ENCODE peak calls at places on chromosomes 12 and 14, in eight cellular contexts. I is AG09309, T is NB4, E is MM.1S, A is epithelial cell of esophagus, U is foreskin fibroblast, M is fibroblast of lung, R is pancreas. D is an unnamed sample.

GRCh38 chr14:26577711-26578110 is 20.1 kb downstream of the NOVA1 start:
- DNase-seq in I (no peak), T (no peak), E (no peak), A (no peak), U (no peak), M (peak; percentile 9), R (no peak), D (no peak)

GRCh38 chr14:103597623-103598372 is 31.2 kb upstream of the KLC1 start:
- DNase-seq in I (peak; percentile 57), T (peak; percentile 38), E (no peak), A (peak; percentile 91), U (peak; percentile 92), M (peak; percentile 88), R (no peak), D (no peak)

GRCh38 chr14:22472935-22473854 is 115.8 kb downstream of the DAD1 start:
- DNase-seq in I (no peak), T (peak; percentile 90), E (peak; percentile 33), A (peak; percentile 65), U (peak; percentile 17), M (peak; percentile 67), R (no peak), D (no peak)

GRCh38 chr14:104874110-104874531 is 9.1 kb downstream of the CEP170B start:
- DNase-seq in I (no peak), T (no peak), E (no peak), A (no peak), U (no peak), M (no peak), R (no peak), D (no peak)

GRCh38 chr14:22836301-22837058 is at the start of gene MMP14:
- DNase-seq in I (no peak), T (peak; percentile 84), E (no peak), A (peak; percentile 74), U (peak; percentile 93), M (peak; percentile 94), R (peak; percentile 70), D (no peak)

GRCh38 chr12:131803995-131804521 is 24.1 kb upstream of the MMP17 start:
- DNase-seq in I (no peak), T (no peak), E (no peak), A (no peak), U (no peak), M (peak; percentile 36), R (no peak), D (peak; percentile 16)

GRCh38 chr14:105908481-105908911 is 382.1 kb downstream of the TMEM121 start:
- DNase-seq in I (no peak), T (peak; percentile 94), E (no peak), A (no peak), U (no peak), M (no peak), R (no peak), D (no peak)

GRCh38 chr14:105528197-105528858 is 1.9 kb downstream of the TMEM121 start:
- DNase-seq in I (peak; percentile 8), T (peak; percentile 73), E (peak; percentile 81), A (peak; percentile 70), U (peak; percentile 68), M (peak; percentile 64), R (peak; percentile 71), D (no peak)

GRCh38 chr14:92924247-92924646 is 1.3 kb downstream of the CHGA start:
- DNase-seq in I (no peak), T (no peak), E (peak; percentile 69), A (no peak), U (no peak), M (no peak), R (no peak), D (no peak)

GRCh38 chr12:63904653-63905052 is 60.2 kb downstream of the SRGAP1 start:
- DNase-seq in I (no peak), T (no peak), E (no peak), A (no peak), U (no peak), M (no peak), R (no peak), D (no peak)

GRCh38 chr12:78183854-78184253 is 353.2 kb downstream of the NAV3 start:
- DNase-seq in I (no peak), T (no peak), E (peak; percentile 17), A (no peak), U (no peak), M (no peak), R (no peak), D (no peak)

GRCh38 chr14:60867503-60868172 is 113.2 kb downstream of the TRMT5 start:
- DNase-seq in I (no peak), T (no peak), E (no peak), A (no peak), U (no peak), M (no peak), R (no peak), D (no peak)

GRCh38 chr12:27555316-27555715 is 31.3 kb downstream of the PPFIBP1 start:
- DNase-seq in I (no peak), T (no peak), E (no peak), A (no peak), U (no peak), M (peak; percentile 45), R (no peak), D (no peak)

GRCh38 chr12:86254399-86255107 is 1.6 kb downstream of the MGAT4C start:
- DNase-seq in I (no peak), T (no peak), E (no peak), A (peak; percentile 13), U (no peak), M (peak; percentile 23), R (no peak), D (no peak)

GRCh38 chr12:14769462-14769836 is 33.8 kb downstream of the WBP11 start:
- DNase-seq in I (no peak), T (no peak), E (peak; percentile 18), A (no peak), U (peak; percentile 6), M (peak; percentile 46), R (peak; percentile 62), D (no peak)

GRCh38 chr14:64539186-64539552 is 1.4 kb upstream of the HSPA2 start:
- DNase-seq in I (no peak), T (no peak), E (no peak), A (peak; percentile 34), U (peak; percentile 20), M (peak; percentile 17), R (no peak), D (no peak)

GRCh38 chr12:105461276-105461975 is 130.9 kb downstream of the C12orf75 start:
- DNase-seq in I (no peak), T (no peak), E (no peak), A (no peak), U (no peak), M (no peak), R (no peak), D (no peak)

GRCh38 chr12:61524851-61525250 is 735.4 kb upstream of the USP15 start:
- DNase-seq in I (no peak), T (no peak), E (no peak), A (no peak), U (no peak), M (no peak), R (no peak), D (no peak)

GRCh38 chr12:117152793-117153775 is 37.2 kb downstream of the FBXO21 start:
- DNase-seq in I (no peak), T (peak; percentile 42), E (no peak), A (no peak), U (no peak), M (no peak), R (no peak), D (no peak)

GRCh38 chr12:25052191-25053020 is 103.5 kb upstream of the BCAT1 start:
- DNase-seq in I (no peak), T (peak; percentile 100), E (peak; percentile 76), A (peak; percentile 11), U (no peak), M (no peak), R (peak; percentile 42), D (no peak)

GRCh38 chr14:23933706-23934105 is 19.9 kb upstream of the DHRS4 start:
- DNase-seq in I (no peak), T (no peak), E (no peak), A (no peak), U (no peak), M (no peak), R (no peak), D (no peak)

GRCh38 chr14:75208843-75209242 is 32.4 kb upstream of the TMED10 start:
- DNase-seq in I (no peak), T (no peak), E (no peak), A (no peak), U (no peak), M (no peak), R (no peak), D (no peak)

GRCh38 chr14:58332514-58332913 is 34.2 kb downstream of the ARID4A start:
- DNase-seq in I (no peak), T (no peak), E (no peak), A (no peak), U (no peak), M (no peak), R (no peak), D (no peak)

GRCh38 chr14:96409701-96410100 is 17.8 kb downstream of the AK7 start:
- DNase-seq in I (no peak), T (no peak), E (no peak), A (peak; percentile 9), U (no peak), M (no peak), R (no peak), D (no peak)

GRCh38 chr14:24307575-24308341 is at the start of gene CIDEB:
- DNase-seq in I (no peak), T (peak; percentile 73), E (peak; percentile 15), A (peak; percentile 59), U (peak; percentile 42), M (peak; percentile 53), R (peak; percentile 87), D (no peak)

GRCh38 chr14:68815288-68816182 is 22.7 kb upstream of the ZFP36L1 start:
- DNase-seq in I (no peak), T (no peak), E (no peak), A (no peak), U (no peak), M (no peak), R (no peak), D (no peak)
- H3K4me3 ChIP-seq in I (peak overlapping the region; percentile 21), T (no peak overlapping the region), E (peak overlapping the region; percentile 60), A (peak overlapping the region; percentile 31), U (peak overlapping the region; percentile 32), M (no peak overlapping the region), R (peak overlapping the region; percentile 50), D (peak overlapping the region; percentile 60)

DNA sequence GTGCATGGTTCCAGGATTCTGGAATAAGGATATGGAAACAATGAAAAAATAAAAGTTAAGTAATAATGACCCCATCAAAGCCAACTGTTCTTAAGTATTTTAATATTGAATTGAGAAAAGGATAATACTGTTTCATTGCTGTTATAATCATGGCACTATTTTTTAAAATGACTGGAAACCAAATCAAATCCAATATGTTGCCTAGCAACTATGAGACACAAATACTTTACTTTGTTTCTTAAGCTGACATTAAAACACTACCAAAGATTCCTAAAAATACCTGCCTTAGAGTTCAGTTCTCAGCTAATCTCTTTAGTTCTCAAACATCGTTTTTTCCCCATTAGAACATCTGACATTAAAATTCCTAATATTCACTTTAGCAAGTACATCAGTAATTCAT is 66.4 kb upstream of the OTOGL start:
- DNase-seq in I (no peak), T (no peak), E (no peak), A (no peak), U (no peak), M (no peak), R (no peak), D (no peak)
- TF ChIP-seq CTCF in I (no peak), T (no peak), E (no peak), A (no peak), U (no peak), M (no peak), R (no peak), D (no peak)

GRCh38 chr12:4816776-4817530 is 92.8 kb upstream of the KCNA1 start:
- DNase-seq in I (no peak), T (no peak), E (no peak), A (no peak), U (no peak), M (no peak), R (no peak), D (no peak)
- H3K4me3 ChIP-seq in I (no peak overlapping the region), T (no peak overlapping the region), E (no peak overlapping the region), A (no peak overlapping the region), U (no peak overlapping the region), M (no peak overlapping the region), R (no peak overlapping the region), D (no peak overlapping the region)

GRCh38 chr14:76267322-76268012 is 108.5 kb upstream of the ESRRB start:
- DNase-seq in I (no peak), T (peak; percentile 31), E (no peak), A (peak; percentile 10), U (peak; percentile 37), M (peak; percentile 47), R (peak; percentile 75), D (no peak)
- TF ChIP-seq CTCF in I (peak; percentile 30), T (no peak), E (no peak), A (no peak), U (peak; percentile 26), M (peak; percentile 36), R (no peak), D (peak; percentile 21)

D was measured in epithelial cell of proximal tubule.